ENCODE peak calls at places on chromosomes 12 and 14, in ten cellular contexts. H is activated CD4-positive, alpha-beta T cell treated with anti-CD3 and anti-CD28 coated beads, Interleukin-2, amount 10 ng/mL, durations not matched to agents 7 days and 5 days; E is cardiac fibroblast; A is activated T-cell treated with anti-CD3 and anti-CD28 coated beads for 24 hours; B is NCI-H226; C is activated naive CD4-positive, alpha-beta T cell treated with Interleukin-2 at 50 U/mL for 16 hours; N is type B pancreatic cell; D is COR-L47; G is T-helper 2 cell; R is activated CD4-positive, CD25-positive, alpha-beta regulatory T cell. O is an unnamed sample.

GRCh38 chr12:76029982-76030377 is 1.6 kb downstream of the PHLDA1 start:
- DNase-seq in H (peak; percentile 13), G (no peak), B (no peak), A (no peak), D (no peak), C (peak; percentile 27), E (peak; percentile 70), R (no peak), N (no peak), O (no peak)

GRCh38 chr14:55333785-55334485 is 62.7 kb downstream of the FBXO34 start:
- DNase-seq in E (no peak), R (no peak), B (no peak), H (no peak), N (no peak), G (peak; percentile 73), C (no peak), A (no peak), D (no peak), O (no peak)

GRCh38 chr12:44362947-44363346 is 513.2 kb downstream of the NELL2 start:
- DNase-seq in C (no peak), D (no peak), A (no peak), N (no peak), G (no peak), H (no peak), E (no peak), R (no peak), B (no peak), O (no peak)

GRCh38 chr12:69583203-69583602 is 2.1 kb upstream of the CCT2 start:
- DNase-seq in G (no peak), R (no peak), N (no peak), C (no peak), A (no peak), E (no peak), H (no peak), B (peak; percentile 48), D (peak; percentile 26), O (peak; percentile 33)

GRCh38 chr14:95255013-95255412 is 64.7 kb downstream of the CLMN start:
- DNase-seq in R (no peak), N (no peak), A (no peak), D (peak; percentile 25), H (no peak), B (no peak), C (no peak), G (no peak), E (no peak), O (no peak)

GRCh38 chr12:92468358-92469020 is 234.3 kb upstream of the PLEKHG7 start:
- DNase-seq in D (no peak), R (no peak), N (no peak), C (no peak), B (peak; percentile 96), A (no peak), H (no peak), E (no peak), G (no peak), O (peak; percentile 43)

GRCh38 chr14:69464829-69465228 is 19.7 kb upstream of the PLEKHD1 start:
- DNase-seq in R (no peak), C (no peak), H (no peak), B (peak; percentile 96), N (no peak), G (no peak), A (no peak), E (peak; percentile 78), D (no peak), O (no peak)

GRCh38 chr12:51592034-51592705 is 1.1 kb downstream of the SCN8A start:
- DNase-seq in N (no peak), H (no peak), E (peak; percentile 33), R (no peak), B (peak; percentile 79), A (no peak), C (no peak), G (no peak), D (no peak), O (no peak)

GRCh38 chr14:54691525-54692260 is 124.8 kb downstream of the SAMD4A start:
- DNase-seq in C (peak; percentile 40), A (peak; percentile 32), D (peak; percentile 19), G (peak; percentile 64), R (no peak), B (peak; percentile 50), H (peak; percentile 51), N (peak; percentile 75), E (peak; percentile 85), O (peak; percentile 34)

GRCh38 chr14:66216763-66217162 is 269.4 kb upstream of the CCDC196 start:
- DNase-seq in N (no peak), C (no peak), D (no peak), G (no peak), E (peak; percentile 5), B (no peak), H (no peak), A (no peak), R (no peak), O (no peak)

GRCh38 chr14:59022144-59022543 is 166.3 kb upstream of the DAAM1 start:
- DNase-seq in C (no peak), N (no peak), D (no peak), A (no peak), R (no peak), E (peak; percentile 26), B (no peak), H (no peak), G (no peak), O (no peak)

GRCh38 chr14:99579903-99580570 is 24.0 kb downstream of the CCDC85C start:
- DNase-seq in H (no peak), R (no peak), E (peak; percentile 62), C (no peak), G (no peak), A (no peak), N (no peak), B (peak; percentile 96), D (no peak), O (peak; percentile 24)

GRCh38 chr14:32382704-32383103 is 53.6 kb downstream of the AKAP6 start:
- DNase-seq in C (no peak), A (no peak), R (no peak), H (no peak), D (peak; percentile 13), E (peak; percentile 45), N (no peak), G (no peak), B (peak; percentile 36), O (no peak)

GRCh38 chr14:104912053-104912452 is 12.6 kb upstream of the PLD4 start:
- DNase-seq in B (no peak), D (no peak), H (no peak), C (no peak), R (no peak), G (no peak), E (no peak), N (no peak), A (no peak), O (no peak)

GRCh38 chr14:103875010-103875409 is 27.6 kb upstream of the PPP1R13B start:
- DNase-seq in C (no peak), H (no peak), E (no peak), D (no peak), N (no peak), A (no peak), B (no peak), R (no peak), G (no peak), O (no peak)

GRCh38 chr12:1838994-1839365 is 18.6 kb downstream of the LRTM2 start:
- DNase-seq in E (no peak), N (no peak), G (no peak), D (no peak), H (no peak), A (no peak), B (no peak), C (no peak), R (no peak), O (no peak)

GRCh38 chr14:61662437-61663311 is 32.6 kb upstream of the HIF1A start:
- DNase-seq in B (peak; percentile 57), G (peak; percentile 98), D (no peak), A (peak; percentile 61), R (peak; percentile 25), E (peak; percentile 89), C (peak; percentile 51), H (peak; percentile 76), N (no peak), O (peak; percentile 50)

GRCh38 chr14:81406863-81407262 is 6.7 kb upstream of the STON2 start:
- DNase-seq in G (no peak), D (peak; percentile 54), N (no peak), R (no peak), A (no peak), H (no peak), E (peak; percentile 76), B (no peak), C (no peak), O (no peak)

GRCh38 chr14:105093426-105094192 is 28.4 kb upstream of the GPR132 start:
- DNase-seq in G (peak; percentile 64), D (peak; percentile 32), H (peak; percentile 56), R (peak; percentile 39), B (peak; percentile 87), E (peak; percentile 45), N (peak; percentile 91), A (peak; percentile 73), C (peak; percentile 78), O (peak; percentile 76)

GRCh38 chr14:92659765-92660561 is 88.5 kb downstream of the LGMN start:
- DNase-seq in C (no peak), N (no peak), B (no peak), G (no peak), E (peak; percentile 80), A (no peak), D (no peak), R (no peak), H (no peak), O (no peak)

GRCh38 chr14:105879867-105880561 is 353.6 kb downstream of the TMEM121 start:
- DNase-seq in A (no peak), H (no peak), B (no peak), N (peak; percentile 61), C (no peak), R (no peak), G (no peak), E (no peak), D (peak; percentile 67), O (no peak)

GRCh38 chr12:112967858-112968257 is 10.5 kb upstream of the OAS2 start:
- DNase-seq in E (no peak), G (no peak), H (no peak), C (no peak), R (no peak), D (no peak), A (no peak), B (no peak), N (no peak), O (no peak)

GRCh38 chr12:41604830-41605229 is 416.7 kb downstream of the PDZRN4 start:
- DNase-seq in G (no peak), H (no peak), A (no peak), E (no peak), B (peak; percentile 50), C (no peak), R (no peak), N (no peak), D (no peak), O (no peak)

GRCh38 chr14:64611358-64612020 is 61.7 kb downstream of the PPP1R36 start:
- DNase-seq in D (no peak), R (no peak), C (no peak), H (no peak), E (no peak), A (no peak), B (no peak), G (no peak), N (no peak), O (no peak)

GRCh38 chr14:84987042-84987441 is 542.9 kb upstream of the FLRT2 start:
- DNase-seq in R (no peak), D (no peak), H (no peak), G (no peak), B (no peak), C (no peak), E (no peak), N (no peak), A (no peak), O (no peak)

GRCh38 chr12:49810159-49810459 is 18.1 kb downstream of the NCKAP5L start:
- DNase-seq in G (no peak), R (no peak), D (no peak), A (no peak), N (no peak), C (no peak), B (no peak), H (no peak), E (no peak), O (no peak)

O was measured in NAMALWA.